ENCODE peak calls at places on chromosomes 5 and 9, in six cellular contexts. One of them, this sample, is unnamed.
A peak's percentile ranks its signal among the peaks of the same experiment; 100 is the strongest.

GRCh38 chr5:6452622-6453504 is 4.2 kb downstream of the UBE2QL1 start:
- DNase-seq in transverse colon: no peak
- DNase-seq in OCI-LY7: no peak
- DNase-seq in Panc1: no peak
- DNase-seq in cardiac muscle cell: no peak
- DNase-seq in esophagus muscularis mucosa: no peak
- DNase-seq in this sample: no peak

GRCh38 chr5:61933787-61934626 is 372.0 kb upstream of the KIF2A start:
- DNase-seq in transverse colon: peak; percentile 58
- DNase-seq in OCI-LY7: peak; percentile 11
- DNase-seq in Panc1: peak; percentile 5
- DNase-seq in cardiac muscle cell: peak; percentile 60
- DNase-seq in esophagus muscularis mucosa: no peak
- DNase-seq in this sample: no peak

GRCh38 chr5:171462136-171462927 is 42.9 kb downstream of the FGF18 start:
- DNase-seq in transverse colon: no peak
- DNase-seq in OCI-LY7: no peak
- DNase-seq in Panc1: no peak
- DNase-seq in cardiac muscle cell: no peak
- DNase-seq in esophagus muscularis mucosa: no peak
- DNase-seq in this sample: no peak

GRCh38 chr5:120062515-120062917 is 401.6 kb upstream of the PRR16 start:
- DNase-seq in transverse colon: no peak
- DNase-seq in OCI-LY7: no peak
- DNase-seq in Panc1: no peak
- DNase-seq in cardiac muscle cell: peak; percentile 37
- DNase-seq in esophagus muscularis mucosa: no peak
- DNase-seq in this sample: no peak

GRCh38 chr9:10678790-10679189 is 66.0 kb upstream of the PTPRD start:
- DNase-seq in transverse colon: no peak
- DNase-seq in OCI-LY7: no peak
- DNase-seq in Panc1: no peak
- DNase-seq in cardiac muscle cell: no peak
- DNase-seq in esophagus muscularis mucosa: no peak
- DNase-seq in this sample: no peak

GRCh38 chr9:136837146-136837855 is 5.0 kb upstream of the AJM1 start:
- DNase-seq in transverse colon: no peak
- DNase-seq in OCI-LY7: no peak
- DNase-seq in Panc1: no peak
- DNase-seq in cardiac muscle cell: no peak
- DNase-seq in esophagus muscularis mucosa: no peak
- DNase-seq in this sample: no peak

GRCh38 chr9:599933-600461 is 241.5 kb upstream of the DMRT1 start:
- DNase-seq in transverse colon: no peak
- DNase-seq in OCI-LY7: no peak
- DNase-seq in Panc1: no peak
- DNase-seq in cardiac muscle cell: no peak
- DNase-seq in esophagus muscularis mucosa: no peak
- DNase-seq in this sample: no peak

GRCh38 chr5:112356178-112356956 is 62.7 kb downstream of the EPB41L4A start:
- DNase-seq in transverse colon: no peak
- DNase-seq in OCI-LY7: no peak
- DNase-seq in Panc1: no peak
- DNase-seq in cardiac muscle cell: no peak
- DNase-seq in esophagus muscularis mucosa: no peak
- DNase-seq in this sample: no peak

GRCh38 chr5:169649486-169649885 is 12.4 kb downstream of the DOCK2 start:
- DNase-seq in transverse colon: no peak
- DNase-seq in OCI-LY7: no peak
- DNase-seq in Panc1: no peak
- DNase-seq in cardiac muscle cell: no peak
- DNase-seq in esophagus muscularis mucosa: no peak
- DNase-seq in this sample: no peak

GRCh38 chr9:132808645-132809044 is 69.4 kb downstream of the AK8 start:
- DNase-seq in transverse colon: no peak
- DNase-seq in OCI-LY7: no peak
- DNase-seq in Panc1: no peak
- DNase-seq in cardiac muscle cell: no peak
- DNase-seq in esophagus muscularis mucosa: no peak
- DNase-seq in this sample: no peak

GRCh38 chr9:113558632-113559502 is 95.3 kb downstream of the RGS3 start:
- DNase-seq in transverse colon: peak; percentile 55
- DNase-seq in OCI-LY7: no peak
- DNase-seq in Panc1: no peak
- DNase-seq in cardiac muscle cell: peak; percentile 93
- DNase-seq in esophagus muscularis mucosa: no peak
- DNase-seq in this sample: peak; percentile 87

GRCh38 chr9:70588999-70589398 is 174.5 kb upstream of the KLF9 start:
- DNase-seq in transverse colon: no peak
- DNase-seq in OCI-LY7: no peak
- DNase-seq in Panc1: no peak
- DNase-seq in cardiac muscle cell: peak; percentile 11
- DNase-seq in esophagus muscularis mucosa: peak; percentile 1
- DNase-seq in this sample: no peak

GRCh38 chr5:141992349-141992963 is 20.4 kb downstream of the GNPDA1 start:
- DNase-seq in transverse colon: peak; percentile 79
- DNase-seq in OCI-LY7: peak; percentile 73
- DNase-seq in Panc1: no peak
- DNase-seq in cardiac muscle cell: peak; percentile 75
- DNase-seq in esophagus muscularis mucosa: no peak
- DNase-seq in this sample: peak; percentile 83

GRCh38 chr5:176774216-176775171 is 35.9 kb upstream of the UNC5A start:
- DNase-seq in transverse colon: no peak
- DNase-seq in OCI-LY7: no peak
- DNase-seq in Panc1: no peak
- DNase-seq in cardiac muscle cell: no peak
- DNase-seq in esophagus muscularis mucosa: peak; percentile 70
- DNase-seq in this sample: peak; percentile 46

GRCh38 chr5:137370511-137371071 is 128.5 kb downstream of the SPOCK1 start:
- DNase-seq in transverse colon: no peak
- DNase-seq in OCI-LY7: no peak
- DNase-seq in Panc1: no peak
- DNase-seq in cardiac muscle cell: no peak
- DNase-seq in esophagus muscularis mucosa: no peak
- DNase-seq in this sample: no peak

GRCh38 chr5:32170303-32171170 is 3.6 kb downstream of the GOLPH3 start:
- DNase-seq in transverse colon: no peak
- DNase-seq in OCI-LY7: no peak
- DNase-seq in Panc1: no peak
- DNase-seq in cardiac muscle cell: peak; percentile 75
- DNase-seq in esophagus muscularis mucosa: no peak
- DNase-seq in this sample: no peak

GRCh38 chr5:6950872-6951271 is 237.6 kb downstream of the TENT4A start:
- DNase-seq in transverse colon: no peak
- DNase-seq in OCI-LY7: no peak
- DNase-seq in Panc1: no peak
- DNase-seq in cardiac muscle cell: no peak
- DNase-seq in esophagus muscularis mucosa: no peak
- DNase-seq in this sample: no peak

DNA sequence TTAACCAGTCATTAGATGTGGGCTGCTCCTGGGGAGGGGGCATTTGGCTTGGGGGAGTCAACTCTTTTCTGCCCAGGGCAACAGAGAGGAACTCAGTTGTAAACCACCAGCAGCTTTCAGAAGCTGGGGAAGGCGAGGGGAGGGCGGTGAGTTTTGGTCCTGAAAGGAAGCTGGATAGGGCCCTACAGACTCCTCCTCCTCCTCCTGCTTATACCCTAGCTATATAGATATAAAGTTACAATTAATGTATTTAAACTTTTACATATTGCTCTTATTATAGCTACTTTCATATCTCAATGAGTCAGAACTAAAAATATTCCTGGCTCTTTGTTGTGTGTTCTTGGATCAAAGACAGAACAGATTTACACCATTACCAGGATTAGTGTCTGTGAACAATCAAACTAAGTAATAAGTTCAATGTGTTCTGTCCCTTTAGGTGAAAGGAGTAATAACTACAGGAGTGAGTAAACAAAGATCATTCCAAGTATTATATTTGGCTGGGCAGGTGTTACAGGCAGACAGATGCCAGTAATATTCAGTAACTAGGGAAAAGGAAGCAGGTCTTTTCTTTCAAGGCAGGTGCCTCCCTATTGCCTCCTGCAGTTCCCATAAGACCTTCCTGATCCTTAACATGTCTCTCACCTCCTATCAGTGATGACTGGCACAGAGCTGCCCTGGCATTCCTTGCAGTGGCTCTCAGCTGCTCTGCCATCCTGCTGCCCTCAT is 20.5 kb upstream of the VPS13A start:
- DNase-seq in transverse colon: no peak
- DNase-seq in OCI-LY7: no peak
- DNase-seq in Panc1: no peak
- DNase-seq in cardiac muscle cell: no peak
- DNase-seq in esophagus muscularis mucosa: no peak
- DNase-seq in this sample: no peak
- H3K27ac ChIP-seq in transverse colon: no peak overlapping the region
- H3K27ac ChIP-seq in OCI-LY7: no peak overlapping the region
- H3K27ac ChIP-seq in Panc1: no peak overlapping the region
- H3K27ac ChIP-seq in cardiac muscle cell: no peak overlapping the region
- H3K27ac ChIP-seq in esophagus muscularis mucosa: no peak overlapping the region
- H3K27ac ChIP-seq in this sample: no peak overlapping the region

DNA sequence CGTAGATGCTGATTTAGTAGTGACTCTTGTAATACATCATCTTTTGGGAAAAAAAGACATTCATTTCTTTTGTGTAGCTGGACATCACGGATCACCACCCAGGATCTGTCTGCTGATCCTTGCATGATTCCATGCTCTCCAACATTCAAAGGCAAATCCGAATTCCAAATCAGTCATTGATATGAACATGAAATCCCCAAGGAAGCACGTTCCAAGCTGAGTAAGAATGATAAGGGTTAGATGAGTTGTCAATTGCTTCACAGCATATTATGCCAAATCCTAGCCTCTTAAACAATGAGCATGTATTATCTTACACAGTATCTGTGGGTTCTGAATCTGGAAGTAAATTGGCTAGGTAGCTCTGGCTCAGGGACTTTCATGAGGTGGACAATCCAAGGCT is 37.1 kb upstream of the GRAMD2B start:
- DNase-seq in transverse colon: no peak
- DNase-seq in OCI-LY7: no peak
- DNase-seq in Panc1: no peak
- DNase-seq in cardiac muscle cell: no peak
- DNase-seq in esophagus muscularis mucosa: no peak
- DNase-seq in this sample: no peak
- H3K27ac ChIP-seq in transverse colon: peak overlapping the region; percentile 75
- H3K27ac ChIP-seq in OCI-LY7: no peak overlapping the region
- H3K27ac ChIP-seq in Panc1: peak overlapping the region; percentile 10
- H3K27ac ChIP-seq in cardiac muscle cell: no peak overlapping the region
- H3K27ac ChIP-seq in esophagus muscularis mucosa: peak overlapping the region; percentile 84
- H3K27ac ChIP-seq in this sample: peak overlapping the region; percentile 68

GRCh38 chr9:109002141-109002540 is 11.2 kb downstream of the CTNNAL1 start:
- DNase-seq in transverse colon: no peak
- DNase-seq in OCI-LY7: no peak
- DNase-seq in Panc1: no peak
- DNase-seq in cardiac muscle cell: no peak
- DNase-seq in esophagus muscularis mucosa: no peak
- DNase-seq in this sample: no peak

GRCh38 chr9:108997112-108997511 is 16.2 kb downstream of the CTNNAL1 start:
- DNase-seq in transverse colon: no peak
- DNase-seq in OCI-LY7: no peak
- DNase-seq in Panc1: no peak
- DNase-seq in cardiac muscle cell: no peak
- DNase-seq in esophagus muscularis mucosa: no peak
- DNase-seq in this sample: no peak

GRCh38 chr9:109003116-109003515 is 10.2 kb downstream of the CTNNAL1 start:
- DNase-seq in transverse colon: no peak
- DNase-seq in OCI-LY7: no peak
- DNase-seq in Panc1: no peak
- DNase-seq in cardiac muscle cell: no peak
- DNase-seq in esophagus muscularis mucosa: no peak
- DNase-seq in this sample: no peak

GRCh38 chr9:109005678-109006077 is 7.6 kb downstream of the CTNNAL1 start:
- DNase-seq in transverse colon: no peak
- DNase-seq in OCI-LY7: no peak
- DNase-seq in Panc1: no peak
- DNase-seq in cardiac muscle cell: no peak
- DNase-seq in esophagus muscularis mucosa: no peak
- DNase-seq in this sample: no peak

GRCh38 chr9:109001275-109001676 is 12.0 kb downstream of the CTNNAL1 start:
- DNase-seq in transverse colon: no peak
- DNase-seq in OCI-LY7: no peak
- DNase-seq in Panc1: no peak
- DNase-seq in cardiac muscle cell: peak; percentile 66
- DNase-seq in esophagus muscularis mucosa: no peak
- DNase-seq in this sample: no peak
- H3K27ac ChIP-seq in transverse colon: no peak overlapping the region
- H3K27ac ChIP-seq in OCI-LY7: no peak overlapping the region
- H3K27ac ChIP-seq in Panc1: no peak overlapping the region
- H3K27ac ChIP-seq in cardiac muscle cell: no peak overlapping the region
- H3K27ac ChIP-seq in esophagus muscularis mucosa: no peak overlapping the region
- H3K27ac ChIP-seq in this sample: no peak overlapping the region

GRCh38 chr5:139686356-139686918 is 38.3 kb downstream of the CXXC5 start:
- DNase-seq in transverse colon: no peak
- DNase-seq in OCI-LY7: peak; percentile 44
- DNase-seq in Panc1: no peak
- DNase-seq in cardiac muscle cell: no peak
- DNase-seq in esophagus muscularis mucosa: no peak
- DNase-seq in this sample: no peak

GRCh38 chr5:139685886-139686285 is 37.7 kb downstream of the CXXC5 start:
- DNase-seq in transverse colon: no peak
- DNase-seq in OCI-LY7: no peak
- DNase-seq in Panc1: no peak
- DNase-seq in cardiac muscle cell: no peak
- DNase-seq in esophagus muscularis mucosa: no peak
- DNase-seq in this sample: no peak

GRCh38 chr5:139683295-139684271 is 35.4 kb downstream of the CXXC5 start:
- DNase-seq in transverse colon: no peak
- DNase-seq in OCI-LY7: no peak
- DNase-seq in Panc1: no peak
- DNase-seq in cardiac muscle cell: no peak
- DNase-seq in esophagus muscularis mucosa: no peak
- DNase-seq in this sample: no peak

GRCh38 chr5:139684350-139684880 is 36.3 kb downstream of the CXXC5 start:
- DNase-seq in transverse colon: no peak
- DNase-seq in OCI-LY7: no peak
- DNase-seq in Panc1: no peak
- DNase-seq in cardiac muscle cell: no peak
- DNase-seq in esophagus muscularis mucosa: no peak
- DNase-seq in this sample: no peak

DNA sequence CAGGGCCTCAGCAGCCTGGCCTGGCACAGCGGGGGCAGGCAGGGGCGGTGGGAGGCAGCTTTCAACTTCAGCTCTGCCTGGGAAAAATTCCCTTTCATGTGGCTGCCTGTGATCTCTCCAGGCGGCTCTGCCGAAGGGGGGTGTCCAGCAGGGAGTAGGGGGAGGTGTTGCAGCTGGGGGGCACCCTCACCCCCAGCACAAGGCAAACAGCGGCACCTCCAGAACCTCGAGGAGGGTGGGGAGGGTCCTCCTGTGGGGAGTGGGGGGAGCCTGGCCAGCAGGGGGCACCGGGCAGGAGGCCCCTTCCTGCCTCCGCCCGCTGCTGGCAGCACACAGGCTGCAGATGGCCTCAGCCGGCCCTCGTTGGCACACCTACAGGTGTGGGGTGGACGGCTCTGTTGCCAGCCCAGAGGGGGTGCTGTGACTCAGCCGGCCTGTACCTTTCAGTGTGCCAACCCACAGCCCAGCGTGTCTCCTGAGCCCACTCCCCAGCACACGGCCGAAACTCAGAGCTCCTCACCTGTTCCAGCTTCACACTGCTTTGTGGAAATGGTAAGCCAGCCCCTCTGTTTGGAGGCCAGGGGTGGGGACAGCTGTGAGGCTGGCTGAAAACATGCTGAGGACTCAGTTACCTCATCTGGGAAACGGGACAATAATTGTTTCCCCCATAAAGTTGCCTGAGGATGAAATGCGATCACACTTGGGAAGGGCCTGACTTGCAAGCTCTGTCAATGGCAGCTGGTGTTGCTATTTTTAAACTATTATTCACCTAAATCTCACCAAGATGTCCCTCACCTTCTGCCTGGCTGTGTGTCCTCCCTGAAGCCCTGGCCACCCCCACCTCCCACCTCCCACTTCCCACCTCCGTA is 37.0 kb downstream of the CXXC5 start:
- DNase-seq in transverse colon: no peak
- DNase-seq in OCI-LY7: no peak
- DNase-seq in Panc1: no peak
- DNase-seq in cardiac muscle cell: no peak
- DNase-seq in esophagus muscularis mucosa: no peak
- DNase-seq in this sample: no peak
- H3K27ac ChIP-seq in transverse colon: no peak overlapping the region
- H3K27ac ChIP-seq in OCI-LY7: peak overlapping the region; percentile 90
- H3K27ac ChIP-seq in Panc1: peak overlapping the region; percentile 26
- H3K27ac ChIP-seq in cardiac muscle cell: no peak overlapping the region
- H3K27ac ChIP-seq in esophagus muscularis mucosa: peak overlapping the region; percentile 34
- H3K27ac ChIP-seq in this sample: peak overlapping the region; percentile 16